ENCODE peak calls at places on chromosomes 12 and 14, in ten cellular contexts. One of them, this sample, is unnamed. For H3K9me3 and H3K4me1, the result is how much of the 10 kb centered on the place peaks cover.

GRCh38 chr14:44108601-44109000 is 398.5 kb downstream of the FSCB start:
- DNase-seq in neuronal stem cell: no peak
- DNase-seq in CD8-positive, alpha-beta T cell: no peak
- DNase-seq in breast epithelium: no peak
- DNase-seq in heart left ventricle: no peak
- DNase-seq in HepG2: no peak
- DNase-seq in colonic mucosa: no peak
- DNase-seq in GM23248: no peak
- DNase-seq in transverse colon: no peak
- DNase-seq in right cardiac atrium: no peak
- DNase-seq in this sample: no peak

GRCh38 chr12:114625294-114625851 is 58.6 kb downstream of the TBX3 start:
- DNase-seq in breast epithelium: no peak
- DNase-seq in right cardiac atrium: peak
- DNase-seq in GM23248: peak
- DNase-seq in heart left ventricle: no peak
- DNase-seq in transverse colon: peak
- DNase-seq in HepG2: peak
- DNase-seq in colonic mucosa: peak
- DNase-seq in neuronal stem cell: peak
- DNase-seq in CD8-positive, alpha-beta T cell: no peak
- DNase-seq in this sample: peak

GRCh38 chr12:49622501-49623141 is 740 bp upstream of the PRPF40B start:
- DNase-seq in CD8-positive, alpha-beta T cell: peak
- DNase-seq in GM23248: peak
- DNase-seq in right cardiac atrium: peak
- DNase-seq in transverse colon: peak
- DNase-seq in colonic mucosa: peak
- DNase-seq in HepG2: no peak
- DNase-seq in neuronal stem cell: no peak
- DNase-seq in heart left ventricle: no peak
- DNase-seq in breast epithelium: no peak
- DNase-seq in this sample: peak

GRCh38 chr12:114902665-114903393 is 218.9 kb upstream of the TBX3 start:
- DNase-seq in HepG2: peak
- DNase-seq in CD8-positive, alpha-beta T cell: no peak
- DNase-seq in transverse colon: no peak
- DNase-seq in colonic mucosa: no peak
- DNase-seq in GM23248: peak
- DNase-seq in breast epithelium: no peak
- DNase-seq in heart left ventricle: no peak
- DNase-seq in neuronal stem cell: no peak
- DNase-seq in right cardiac atrium: no peak
- DNase-seq in this sample: no peak

GRCh38 chr12:55842681-55843429 is at the start of gene MMP19:
- DNase-seq in neuronal stem cell: no peak
- DNase-seq in breast epithelium: no peak
- DNase-seq in colonic mucosa: no peak
- DNase-seq in CD8-positive, alpha-beta T cell: no peak
- DNase-seq in GM23248: peak
- DNase-seq in HepG2: peak
- DNase-seq in heart left ventricle: no peak
- DNase-seq in transverse colon: no peak
- DNase-seq in right cardiac atrium: no peak
- DNase-seq in this sample: no peak

GRCh38 chr14:59389936-59390335 is 75.2 kb downstream of the GPR135 start:
- DNase-seq in transverse colon: no peak
- DNase-seq in right cardiac atrium: no peak
- DNase-seq in HepG2: no peak
- DNase-seq in CD8-positive, alpha-beta T cell: no peak
- DNase-seq in GM23248: no peak
- DNase-seq in neuronal stem cell: no peak
- DNase-seq in breast epithelium: no peak
- DNase-seq in colonic mucosa: no peak
- DNase-seq in heart left ventricle: no peak
- DNase-seq in this sample: no peak

GRCh38 chr14:23141706-23142467 is 22.8 kb upstream of the CEBPE start:
- DNase-seq in heart left ventricle: peak
- DNase-seq in neuronal stem cell: no peak
- DNase-seq in right cardiac atrium: peak
- DNase-seq in colonic mucosa: no peak
- DNase-seq in CD8-positive, alpha-beta T cell: no peak
- DNase-seq in GM23248: peak
- DNase-seq in HepG2: no peak
- DNase-seq in transverse colon: peak
- DNase-seq in breast epithelium: peak
- DNase-seq in this sample: peak

GRCh38 chr12:12511895-12512674 is 50.6 kb downstream of the DUSP16 start:
- DNase-seq in neuronal stem cell: no peak
- DNase-seq in breast epithelium: no peak
- DNase-seq in colonic mucosa: no peak
- DNase-seq in heart left ventricle: no peak
- DNase-seq in GM23248: peak
- DNase-seq in right cardiac atrium: no peak
- DNase-seq in transverse colon: no peak
- DNase-seq in HepG2: no peak
- DNase-seq in CD8-positive, alpha-beta T cell: no peak
- DNase-seq in this sample: no peak

GRCh38 chr12:85765443-85765842 is 70.8 kb downstream of the RASSF9 start:
- DNase-seq in breast epithelium: no peak
- DNase-seq in HepG2: peak
- DNase-seq in colonic mucosa: no peak
- DNase-seq in transverse colon: no peak
- DNase-seq in CD8-positive, alpha-beta T cell: no peak
- DNase-seq in heart left ventricle: no peak
- DNase-seq in right cardiac atrium: no peak
- DNase-seq in neuronal stem cell: no peak
- DNase-seq in GM23248: no peak
- DNase-seq in this sample: no peak

GRCh38 chr12:132339856-132340255 is 10.5 kb upstream of the GALNT9 start:
- DNase-seq in GM23248: no peak
- DNase-seq in heart left ventricle: no peak
- DNase-seq in HepG2: no peak
- DNase-seq in neuronal stem cell: no peak
- DNase-seq in breast epithelium: no peak
- DNase-seq in colonic mucosa: no peak
- DNase-seq in transverse colon: no peak
- DNase-seq in CD8-positive, alpha-beta T cell: no peak
- DNase-seq in right cardiac atrium: no peak
- DNase-seq in this sample: no peak
- H3K9me3 ChIP-seq in GM23248: under half
- H3K9me3 ChIP-seq in heart left ventricle: under half
- H3K9me3 ChIP-seq in HepG2: under half
- H3K9me3 ChIP-seq in neuronal stem cell: under half
- H3K9me3 ChIP-seq in breast epithelium: under half
- H3K9me3 ChIP-seq in colonic mucosa: under half
- H3K9me3 ChIP-seq in transverse colon: under half
- H3K9me3 ChIP-seq in CD8-positive, alpha-beta T cell: under half
- H3K9me3 ChIP-seq in right cardiac atrium: under half
- H3K9me3 ChIP-seq in this sample: under half

DNA sequence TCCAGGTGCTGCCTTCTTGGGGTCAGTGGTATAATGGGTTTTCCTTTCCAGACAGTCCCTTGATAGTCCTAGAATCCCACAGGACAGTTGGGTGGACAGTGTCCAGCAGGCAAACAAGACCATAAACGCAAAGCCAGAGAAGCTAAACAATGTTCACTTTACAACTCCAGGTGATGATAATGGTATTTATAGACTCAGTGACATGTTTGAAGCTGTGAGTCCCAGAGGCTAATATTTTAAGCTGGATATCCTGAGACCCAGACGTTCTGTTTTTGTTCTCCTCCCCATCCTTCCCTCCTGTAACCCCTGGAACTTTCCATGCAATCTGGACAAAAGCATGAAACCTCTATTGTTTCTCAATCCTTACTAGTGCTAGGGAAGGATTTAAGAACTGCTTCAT is 121.0 kb downstream of the ZFP36L1 start:
- DNase-seq in CD8-positive, alpha-beta T cell: no peak
- DNase-seq in HepG2: no peak
- DNase-seq in neuronal stem cell: no peak
- DNase-seq in heart left ventricle: no peak
- DNase-seq in transverse colon: no peak
- DNase-seq in right cardiac atrium: no peak
- DNase-seq in breast epithelium: no peak
- DNase-seq in GM23248: no peak
- DNase-seq in colonic mucosa: no peak
- DNase-seq in this sample: no peak
- H3K4me1 ChIP-seq in CD8-positive, alpha-beta T cell: under half
- H3K4me1 ChIP-seq in HepG2: under half
- H3K4me1 ChIP-seq in neuronal stem cell: under half
- H3K4me1 ChIP-seq in heart left ventricle: under half
- H3K4me1 ChIP-seq in transverse colon: under half
- H3K4me1 ChIP-seq in right cardiac atrium: under half
- H3K4me1 ChIP-seq in breast epithelium: under half
- H3K4me1 ChIP-seq in GM23248: under half
- H3K4me1 ChIP-seq in colonic mucosa: under half
- H3K4me1 ChIP-seq in this sample: under half

DNA sequence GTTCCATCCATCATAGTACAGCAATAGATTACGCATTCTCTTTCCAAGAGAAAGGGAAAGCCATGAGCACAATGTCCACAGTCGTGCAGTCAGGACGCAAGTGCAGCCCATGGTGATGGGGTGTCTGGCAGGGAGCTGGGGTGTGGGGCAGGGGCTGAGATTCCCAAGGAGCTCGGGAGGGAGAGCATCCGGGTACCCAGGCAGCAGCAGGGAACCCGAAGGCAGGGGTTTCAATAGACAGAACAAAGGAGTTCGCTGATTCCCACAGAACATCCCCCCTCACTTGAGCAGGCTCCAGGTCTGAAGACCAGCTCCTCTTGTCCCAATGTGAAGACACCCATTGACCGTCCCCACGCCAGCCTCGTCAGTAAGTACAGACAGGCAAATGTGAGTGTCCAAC is 13.5 kb downstream of the ANHX start:
- DNase-seq in HepG2: no peak
- DNase-seq in neuronal stem cell: no peak
- DNase-seq in colonic mucosa: no peak
- DNase-seq in transverse colon: no peak
- DNase-seq in GM23248: no peak
- DNase-seq in CD8-positive, alpha-beta T cell: no peak
- DNase-seq in right cardiac atrium: no peak
- DNase-seq in breast epithelium: no peak
- DNase-seq in heart left ventricle: no peak
- DNase-seq in this sample: no peak
- H3K9me3 ChIP-seq in HepG2: half or more
- H3K9me3 ChIP-seq in neuronal stem cell: under half
- H3K9me3 ChIP-seq in colonic mucosa: under half
- H3K9me3 ChIP-seq in transverse colon: under half
- H3K9me3 ChIP-seq in GM23248: under half
- H3K9me3 ChIP-seq in CD8-positive, alpha-beta T cell: under half
- H3K9me3 ChIP-seq in right cardiac atrium: under half
- H3K9me3 ChIP-seq in breast epithelium: half or more
- H3K9me3 ChIP-seq in heart left ventricle: under half
- H3K9me3 ChIP-seq in this sample: under half

GRCh38 chr14:74492413-74493342 is at the start of gene NPC2:
- DNase-seq in neuronal stem cell: no peak
- DNase-seq in heart left ventricle: no peak
- DNase-seq in CD8-positive, alpha-beta T cell: no peak
- DNase-seq in right cardiac atrium: no peak
- DNase-seq in GM23248: peak
- DNase-seq in HepG2: no peak
- DNase-seq in transverse colon: no peak
- DNase-seq in breast epithelium: no peak
- DNase-seq in colonic mucosa: no peak
- DNase-seq in this sample: no peak
- H3K4me1 ChIP-seq in neuronal stem cell: under half
- H3K4me1 ChIP-seq in heart left ventricle: under half
- H3K4me1 ChIP-seq in CD8-positive, alpha-beta T cell: under half
- H3K4me1 ChIP-seq in right cardiac atrium: under half
- H3K4me1 ChIP-seq in GM23248: under half
- H3K4me1 ChIP-seq in HepG2: under half
- H3K4me1 ChIP-seq in transverse colon: under half
- H3K4me1 ChIP-seq in breast epithelium: under half
- H3K4me1 ChIP-seq in colonic mucosa: under half
- H3K4me1 ChIP-seq in this sample: under half

GRCh38 chr14:29078810-29079522 is 312.4 kb downstream of the FOXG1 start:
- DNase-seq in breast epithelium: no peak
- DNase-seq in HepG2: no peak
- DNase-seq in right cardiac atrium: no peak
- DNase-seq in GM23248: no peak
- DNase-seq in neuronal stem cell: no peak
- DNase-seq in colonic mucosa: no peak
- DNase-seq in CD8-positive, alpha-beta T cell: no peak
- DNase-seq in heart left ventricle: no peak
- DNase-seq in transverse colon: no peak
- DNase-seq in this sample: no peak

DNA sequence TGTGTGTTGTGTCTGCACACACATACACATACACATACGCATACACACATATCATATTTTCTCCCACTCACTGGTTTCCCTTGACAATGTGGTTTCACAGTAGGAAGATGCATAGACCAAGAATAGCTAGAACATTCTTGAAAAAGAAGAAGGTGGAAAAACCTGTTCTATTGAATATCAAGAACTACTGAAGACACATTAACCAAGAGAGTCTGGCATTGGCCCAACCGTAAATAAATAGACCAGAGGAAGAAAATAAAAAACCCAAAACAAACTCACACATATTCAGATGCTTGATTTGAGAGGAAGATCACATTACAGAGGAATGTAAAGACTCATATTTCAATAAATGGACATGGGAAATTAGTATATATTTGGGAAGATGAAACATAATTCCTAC is 311.3 kb downstream of the FOXG1 start:
- DNase-seq in right cardiac atrium: no peak
- DNase-seq in CD8-positive, alpha-beta T cell: no peak
- DNase-seq in GM23248: no peak
- DNase-seq in colonic mucosa: no peak
- DNase-seq in HepG2: no peak
- DNase-seq in breast epithelium: no peak
- DNase-seq in neuronal stem cell: no peak
- DNase-seq in heart left ventricle: no peak
- DNase-seq in transverse colon: no peak
- DNase-seq in this sample: no peak
- H3K9me3 ChIP-seq in right cardiac atrium: under half
- H3K9me3 ChIP-seq in CD8-positive, alpha-beta T cell: under half
- H3K9me3 ChIP-seq in GM23248: under half
- H3K9me3 ChIP-seq in colonic mucosa: under half
- H3K9me3 ChIP-seq in HepG2: half or more
- H3K9me3 ChIP-seq in breast epithelium: under half
- H3K9me3 ChIP-seq in neuronal stem cell: under half
- H3K9me3 ChIP-seq in heart left ventricle: under half
- H3K9me3 ChIP-seq in transverse colon: under half
- H3K9me3 ChIP-seq in this sample: under half

GRCh38 chr12:46209165-46209564 is 59.7 kb downstream of the SLC38A1 start:
- DNase-seq in right cardiac atrium: no peak
- DNase-seq in transverse colon: no peak
- DNase-seq in CD8-positive, alpha-beta T cell: no peak
- DNase-seq in neuronal stem cell: no peak
- DNase-seq in GM23248: peak
- DNase-seq in HepG2: no peak
- DNase-seq in breast epithelium: no peak
- DNase-seq in colonic mucosa: no peak
- DNase-seq in heart left ventricle: no peak
- DNase-seq in this sample: peak
- H3K4me1 ChIP-seq in right cardiac atrium: under half
- H3K4me1 ChIP-seq in transverse colon: under half
- H3K4me1 ChIP-seq in CD8-positive, alpha-beta T cell: half or more
- H3K4me1 ChIP-seq in neuronal stem cell: under half
- H3K4me1 ChIP-seq in GM23248: under half
- H3K4me1 ChIP-seq in HepG2: under half
- H3K4me1 ChIP-seq in breast epithelium: under half
- H3K4me1 ChIP-seq in colonic mucosa: under half
- H3K4me1 ChIP-seq in heart left ventricle: under half
- H3K4me1 ChIP-seq in this sample: under half

GRCh38 chr12:34404377-34405285 is 382.3 kb downstream of the ALG10 start:
- DNase-seq in colonic mucosa: peak
- DNase-seq in GM23248: no peak
- DNase-seq in CD8-positive, alpha-beta T cell: no peak
- DNase-seq in breast epithelium: peak
- DNase-seq in HepG2: no peak
- DNase-seq in right cardiac atrium: peak
- DNase-seq in heart left ventricle: peak
- DNase-seq in neuronal stem cell: no peak
- DNase-seq in transverse colon: peak
- DNase-seq in this sample: no peak
- H3K9me3 ChIP-seq in colonic mucosa: under half
- H3K9me3 ChIP-seq in GM23248: under half
- H3K9me3 ChIP-seq in CD8-positive, alpha-beta T cell: under half
- H3K9me3 ChIP-seq in breast epithelium: half or more
- H3K9me3 ChIP-seq in HepG2: half or more
- H3K9me3 ChIP-seq in right cardiac atrium: under half
- H3K9me3 ChIP-seq in heart left ventricle: half or more
- H3K9me3 ChIP-seq in neuronal stem cell: under half
- H3K9me3 ChIP-seq in transverse colon: under half
- H3K9me3 ChIP-seq in this sample: under half